ENCODE peak calls at places on chromosomes 3 and 15, in five cellular contexts. One of them, this sample, is unnamed.
A peak's percentile ranks its signal among the peaks of the same experiment; 100 is the strongest.

GRCh38 chr3:8983591-8983990 is 20.3 kb upstream of the RAD18 start:
- DNase-seq in H1: no peak
- DNase-seq in RWPE1: no peak
- DNase-seq in tibial nerve: no peak
- DNase-seq in right atrium auricular region: no peak
- DNase-seq in this sample: no peak

GRCh38 chr3:40780341-40780800 is 255.6 kb downstream of the ZNF621 start:
- DNase-seq in right atrium auricular region: peak; percentile 89
- DNase-seq in tibial nerve: peak; percentile 66
- DNase-seq in H1: no peak
- DNase-seq in RWPE1: no peak
- DNase-seq in this sample: no peak

GRCh38 chr3:159884661-159885402 is 103.8 kb upstream of the IL12A start:
- DNase-seq in H1: no peak
- DNase-seq in right atrium auricular region: no peak
- DNase-seq in RWPE1: peak; percentile 44
- DNase-seq in tibial nerve: no peak
- DNase-seq in this sample: no peak

GRCh38 chr3:31567036-31567435 is 34.3 kb downstream of the STT3B start:
- DNase-seq in H1: no peak
- DNase-seq in tibial nerve: no peak
- DNase-seq in right atrium auricular region: no peak
- DNase-seq in RWPE1: no peak
- DNase-seq in this sample: no peak

GRCh38 chr15:92226020-92226612 is 167.6 kb upstream of the ST8SIA2 start:
- DNase-seq in tibial nerve: peak; percentile 6
- DNase-seq in RWPE1: no peak
- DNase-seq in right atrium auricular region: no peak
- DNase-seq in H1: no peak
- DNase-seq in this sample: no peak

GRCh38 chr3:42525212-42525611 is 22.8 kb downstream of the VIPR1 start:
- DNase-seq in H1: no peak
- DNase-seq in tibial nerve: no peak
- DNase-seq in RWPE1: no peak
- DNase-seq in right atrium auricular region: no peak
- DNase-seq in this sample: no peak

GRCh38 chr3:114756506-114757279 is 390.4 kb downstream of the ZBTB20 start:
- DNase-seq in right atrium auricular region: peak; percentile 66
- DNase-seq in H1: no peak
- DNase-seq in tibial nerve: peak; percentile 15
- DNase-seq in RWPE1: no peak
- DNase-seq in this sample: no peak

GRCh38 chr15:91126080-91126479 is 26.0 kb downstream of the SV2B start:
- DNase-seq in H1: no peak
- DNase-seq in tibial nerve: no peak
- DNase-seq in RWPE1: no peak
- DNase-seq in right atrium auricular region: no peak
- DNase-seq in this sample: no peak

GRCh38 chr3:167855306-167855705 is 119.8 kb downstream of the SERPINI1 start:
- DNase-seq in RWPE1: no peak
- DNase-seq in H1: no peak
- DNase-seq in tibial nerve: no peak
- DNase-seq in right atrium auricular region: no peak
- DNase-seq in this sample: no peak

DNA sequence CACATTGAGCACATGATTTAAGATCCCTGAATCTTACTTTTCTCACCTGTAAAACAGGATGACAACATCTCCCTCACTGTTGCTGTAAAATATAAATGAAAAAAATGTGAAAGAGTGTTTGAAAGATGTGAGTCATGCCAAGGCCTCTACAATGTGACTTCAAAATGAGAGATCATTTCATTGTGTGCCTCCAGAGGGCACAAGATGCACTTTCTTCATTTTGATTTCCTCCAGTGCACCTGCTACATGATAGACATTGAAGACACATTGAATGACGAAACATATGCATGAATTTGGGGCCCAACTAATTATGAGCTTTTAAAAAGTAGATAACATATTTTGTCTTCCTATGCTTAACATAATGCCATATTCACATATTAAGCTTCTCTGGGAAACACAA is 170.3 kb downstream of the MOBP start:
- DNase-seq in tibial nerve: no peak
- DNase-seq in RWPE1: peak; percentile 32
- DNase-seq in H1: no peak
- DNase-seq in right atrium auricular region: no peak
- DNase-seq in this sample: no peak
- TF ChIP-seq CTCF in tibial nerve: no peak
- TF ChIP-seq CTCF in RWPE1: no peak
- TF ChIP-seq CTCF in H1: no peak
- TF ChIP-seq CTCF in right atrium auricular region: no peak
- TF ChIP-seq CTCF in this sample: peak; percentile 19

GRCh38 chr15:84980196-84981053 is 1.2 kb upstream of the PDE8A start:
- DNase-seq in RWPE1: peak; percentile 84
- DNase-seq in right atrium auricular region: peak; percentile 86
- DNase-seq in tibial nerve: peak; percentile 75
- DNase-seq in H1: peak; percentile 68
- DNase-seq in this sample: peak; percentile 90
- TF ChIP-seq CTCF in RWPE1: no peak
- TF ChIP-seq CTCF in right atrium auricular region: no peak
- TF ChIP-seq CTCF in tibial nerve: no peak
- TF ChIP-seq CTCF in H1: no peak
- TF ChIP-seq CTCF in this sample: no peak

DNA sequence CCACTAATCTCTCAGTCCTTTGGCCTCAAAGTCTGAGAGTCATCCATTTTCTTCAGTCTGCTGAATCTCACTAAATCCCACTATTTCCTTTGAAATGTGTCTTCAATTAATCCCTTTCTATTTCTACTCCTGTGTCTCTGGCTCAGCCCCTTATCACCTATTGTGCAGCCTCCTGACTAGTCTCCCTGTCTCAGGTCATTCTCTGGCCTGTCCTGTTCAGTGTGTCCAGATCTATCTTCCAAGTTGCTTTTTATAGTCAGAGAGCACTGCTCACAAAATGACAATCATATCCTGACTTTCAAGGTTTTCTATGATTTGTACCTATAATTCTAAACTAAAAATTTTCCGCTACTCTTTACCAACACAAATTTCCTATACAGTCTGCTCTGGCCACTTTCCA is 7.6 kb downstream of the ROPN1 start:
- DNase-seq in tibial nerve: no peak
- DNase-seq in H1: no peak
- DNase-seq in RWPE1: no peak
- DNase-seq in right atrium auricular region: no peak
- DNase-seq in this sample: no peak
- TF ChIP-seq CTCF in tibial nerve: no peak
- TF ChIP-seq CTCF in H1: no peak
- TF ChIP-seq CTCF in RWPE1: no peak
- TF ChIP-seq CTCF in right atrium auricular region: no peak
- TF ChIP-seq CTCF in this sample: no peak

GRCh38 chr15:58517252-58517681 is 85.5 kb downstream of the LIPC start:
- DNase-seq in right atrium auricular region: no peak
- DNase-seq in H1: no peak
- DNase-seq in RWPE1: no peak
- DNase-seq in tibial nerve: no peak
- DNase-seq in this sample: no peak
- TF ChIP-seq CTCF in right atrium auricular region: no peak
- TF ChIP-seq CTCF in H1: no peak
- TF ChIP-seq CTCF in RWPE1: no peak
- TF ChIP-seq CTCF in tibial nerve: no peak
- TF ChIP-seq CTCF in this sample: no peak

GRCh38 chr3:15610083-15610482 is 8.5 kb downstream of the BTD start:
- DNase-seq in tibial nerve: no peak
- DNase-seq in RWPE1: peak; percentile 71
- DNase-seq in right atrium auricular region: no peak
- DNase-seq in H1: no peak
- DNase-seq in this sample: no peak

GRCh38 chr3:15612001-15612400 is 10.5 kb downstream of the BTD start:
- DNase-seq in right atrium auricular region: no peak
- DNase-seq in H1: no peak
- DNase-seq in RWPE1: no peak
- DNase-seq in tibial nerve: no peak
- DNase-seq in this sample: no peak

GRCh38 chr3:15614958-15615357 is 13.4 kb downstream of the BTD start:
- DNase-seq in RWPE1: no peak
- DNase-seq in right atrium auricular region: no peak
- DNase-seq in H1: no peak
- DNase-seq in tibial nerve: no peak
- DNase-seq in this sample: no peak

GRCh38 chr3:15611018-15611417 is 9.5 kb downstream of the BTD start:
- DNase-seq in tibial nerve: no peak
- DNase-seq in H1: no peak
- DNase-seq in right atrium auricular region: no peak
- DNase-seq in RWPE1: no peak
- DNase-seq in this sample: no peak

GRCh38 chr3:15616053-15616452 is 14.5 kb downstream of the BTD start:
- DNase-seq in right atrium auricular region: no peak
- DNase-seq in RWPE1: no peak
- DNase-seq in H1: no peak
- DNase-seq in tibial nerve: no peak
- DNase-seq in this sample: no peak
- TF ChIP-seq CTCF in right atrium auricular region: no peak
- TF ChIP-seq CTCF in RWPE1: no peak
- TF ChIP-seq CTCF in H1: no peak
- TF ChIP-seq CTCF in tibial nerve: no peak
- TF ChIP-seq CTCF in this sample: no peak